ENCODE peak calls at places on chromosomes 2 and 18, in eight cellular contexts. W is D341Med; E is RPMI7951; P is stimulated activated CD8-positive, alpha-beta memory T cell treated with anti-CD3 and anti-CD28 coated beads, Interleukin-15, amount 100 ng/mL, for 24 hours; A is memory B cell; T is NCI-H2029 treated with DMSO at 0.1 percent for 48 hours; V is GM04504; S is SK-MEL-5. X is an unnamed sample.

GRCh38 chr18:14947482-14948162 is 199.7 kb downstream of the ANKRD30B start:
- DNase-seq in W (no peak), E (no peak), P (no peak), A (no peak), T (no peak), V (no peak), S (no peak), X (no peak)

GRCh38 chr18:45325791-45326190 is 289.5 kb upstream of the SLC14A2 start:
- DNase-seq in W (no peak), E (no peak), P (no peak), A (no peak), T (no peak), V (no peak), S (no peak), X (no peak)

GRCh38 chr2:127379712-127380355 is 7.9 kb downstream of the MAP3K2 start:
- DNase-seq in W (no peak), E (no peak), P (no peak), A (no peak), T (no peak), V (no peak), S (no peak), X (no peak)

GRCh38 chr2:5077479-5078089 is 614.6 kb upstream of the SOX11 start:
- DNase-seq in W (no peak), E (peak), P (no peak), A (no peak), T (no peak), V (no peak), S (no peak), X (no peak)

GRCh38 chr18:998976-999375 is 94.3 kb downstream of the ADCYAP1 start:
- DNase-seq in W (no peak), E (peak), P (no peak), A (no peak), T (no peak), V (no peak), S (no peak), X (no peak)

GRCh38 chr18:24054130-24054529 is 39.6 kb downstream of the TTC39C start:
- DNase-seq in W (no peak), E (peak), P (no peak), A (no peak), T (no peak), V (peak), S (peak), X (no peak)

GRCh38 chr2:231800493-231801091 is 14.3 kb downstream of the COPS7B start:
- DNase-seq in W (peak), E (peak), P (no peak), A (no peak), T (peak), V (no peak), S (peak), X (no peak)

GRCh38 chr2:107570876-107571275 is 255.8 kb upstream of the RGPD4 start:
- DNase-seq in W (no peak), E (no peak), P (no peak), A (no peak), T (no peak), V (no peak), S (no peak), X (no peak)

GRCh38 chr2:1972428-1972827 is 228.1 kb upstream of the PXDN start:
- DNase-seq in W (no peak), E (peak), P (no peak), A (no peak), T (peak), V (peak), S (peak), X (peak)

GRCh38 chr18:46712406-46712805 is 44.4 kb downstream of the ST8SIA5 start:
- DNase-seq in W (no peak), E (peak), P (no peak), A (no peak), T (no peak), V (peak), S (no peak), X (no peak)

GRCh38 chr2:152618188-152618564 is 99.1 kb downstream of the PRPF40A start:
- DNase-seq in W (no peak), E (no peak), P (no peak), A (no peak), T (no peak), V (no peak), S (no peak), X (no peak)

GRCh38 chr2:40625849-40626248 is 174.0 kb upstream of the SLC8A1 start:
- DNase-seq in W (no peak), E (peak), P (no peak), A (no peak), T (no peak), V (peak), S (peak), X (no peak)

GRCh38 chr2:31317387-31317786 is 83.4 kb downstream of the EHD3 start:
- DNase-seq in W (no peak), E (no peak), P (no peak), A (no peak), T (no peak), V (no peak), S (no peak), X (no peak)

GRCh38 chr2:2229898-2230817 is 100.9 kb downstream of the MYT1L start:
- DNase-seq in W (no peak), E (peak), P (no peak), A (no peak), T (peak), V (no peak), S (peak), X (no peak)

GRCh38 chr2:157336137-157336721 is 10.6 kb upstream of the ERMN start:
- DNase-seq in W (peak), E (peak), P (no peak), A (peak), T (peak), V (no peak), S (peak), X (no peak)

GRCh38 chr2:101698419-101699190 is 1.1 kb downstream of the MAP4K4 start:
- DNase-seq in W (peak), E (peak), P (no peak), A (no peak), T (peak), V (no peak), S (peak), X (no peak)

GRCh38 chr2:215973111-215973792 is 40.1 kb downstream of the MREG start:
- DNase-seq in W (no peak), E (no peak), P (no peak), A (no peak), T (no peak), V (no peak), S (no peak), X (no peak)

GRCh38 chr2:239143858-239144712 is 256.7 kb downstream of the HDAC4 start:
- DNase-seq in W (peak), E (peak), P (no peak), A (peak), T (no peak), V (peak), S (peak), X (peak)

GRCh38 chr2:95282458-95282857 is 8.2 kb downstream of the PROM2 start:
- DNase-seq in W (no peak), E (no peak), P (no peak), A (no peak), T (no peak), V (no peak), S (no peak), X (no peak)

GRCh38 chr18:61335737-61336555 is 2.7 kb downstream of the CDH20 start:
- DNase-seq in W (no peak), E (no peak), P (no peak), A (no peak), T (no peak), V (no peak), S (no peak), X (no peak)